ENCODE peak calls at places on chromosome 15, in six cellular contexts. One of them, this sample, is unnamed.

GRCh38 chr15:57388199-57388863 is 12.0 kb downstream of the CGNL1 start:
- DNase-seq in tibial nerve: peak
- DNase-seq in mesenchymal stem cell: no peak
- DNase-seq in breast epithelium: no peak
- DNase-seq in IMR-90: no peak
- DNase-seq in gastrocnemius medialis: no peak
- DNase-seq in this sample: no peak

GRCh38 chr15:90883971-90884718 is at the start of gene FES:
- DNase-seq in mesenchymal stem cell: peak
- DNase-seq in breast epithelium: no peak
- DNase-seq in gastrocnemius medialis: no peak
- DNase-seq in tibial nerve: peak
- DNase-seq in IMR-90: peak
- DNase-seq in this sample: no peak

GRCh38 chr15:62711691-62712454 is 330.7 kb upstream of the TPM1 start:
- DNase-seq in gastrocnemius medialis: no peak
- DNase-seq in tibial nerve: no peak
- DNase-seq in IMR-90: peak
- DNase-seq in breast epithelium: no peak
- DNase-seq in mesenchymal stem cell: peak
- DNase-seq in this sample: no peak

GRCh38 chr15:69613182-69613581 is 160.6 kb downstream of the RPLP1 start:
- DNase-seq in gastrocnemius medialis: no peak
- DNase-seq in mesenchymal stem cell: no peak
- DNase-seq in IMR-90: no peak
- DNase-seq in breast epithelium: no peak
- DNase-seq in tibial nerve: no peak
- DNase-seq in this sample: no peak

GRCh38 chr15:58458076-58458475 is 26.3 kb downstream of the LIPC start:
- DNase-seq in gastrocnemius medialis: no peak
- DNase-seq in breast epithelium: no peak
- DNase-seq in mesenchymal stem cell: peak
- DNase-seq in tibial nerve: no peak
- DNase-seq in IMR-90: no peak
- DNase-seq in this sample: peak

GRCh38 chr15:42130246-42130986 is 26.0 kb downstream of the PLA2G4F start:
- DNase-seq in gastrocnemius medialis: no peak
- DNase-seq in IMR-90: no peak
- DNase-seq in tibial nerve: no peak
- DNase-seq in mesenchymal stem cell: no peak
- DNase-seq in breast epithelium: no peak
- DNase-seq in this sample: no peak

GRCh38 chr15:68298882-68299381 is 21.4 kb downstream of the FEM1B start:
- DNase-seq in mesenchymal stem cell: peak
- DNase-seq in IMR-90: no peak
- DNase-seq in gastrocnemius medialis: no peak
- DNase-seq in breast epithelium: peak
- DNase-seq in tibial nerve: no peak
- DNase-seq in this sample: no peak

GRCh38 chr15:58212909-58213526 is 74.8 kb downstream of the AQP9 start:
- DNase-seq in IMR-90: peak
- DNase-seq in mesenchymal stem cell: no peak
- DNase-seq in tibial nerve: no peak
- DNase-seq in gastrocnemius medialis: no peak
- DNase-seq in breast epithelium: no peak
- DNase-seq in this sample: peak

GRCh38 chr15:51970981-51971352 is 611 bp downstream of the LEO1 start:
- DNase-seq in mesenchymal stem cell: no peak
- DNase-seq in gastrocnemius medialis: no peak
- DNase-seq in tibial nerve: no peak
- DNase-seq in IMR-90: no peak
- DNase-seq in breast epithelium: no peak
- DNase-seq in this sample: no peak

GRCh38 chr15:80207887-80208286 is 44.1 kb downstream of the CTXND1 start:
- DNase-seq in IMR-90: no peak
- DNase-seq in gastrocnemius medialis: no peak
- DNase-seq in breast epithelium: no peak
- DNase-seq in mesenchymal stem cell: no peak
- DNase-seq in tibial nerve: no peak
- DNase-seq in this sample: peak

GRCh38 chr15:76333720-76334437 is 2.7 kb upstream of the ISL2 start:
- DNase-seq in breast epithelium: no peak
- DNase-seq in gastrocnemius medialis: no peak
- DNase-seq in tibial nerve: no peak
- DNase-seq in IMR-90: no peak
- DNase-seq in mesenchymal stem cell: no peak
- DNase-seq in this sample: peak

GRCh38 chr15:43977072-43977884 is 150.5 kb downstream of the WDR76 start:
- DNase-seq in mesenchymal stem cell: no peak
- DNase-seq in breast epithelium: no peak
- DNase-seq in tibial nerve: no peak
- DNase-seq in IMR-90: no peak
- DNase-seq in gastrocnemius medialis: no peak
- DNase-seq in this sample: peak

GRCh38 chr15:57873564-57874209 is 167.2 kb downstream of the POLR2M start:
- DNase-seq in mesenchymal stem cell: peak
- DNase-seq in breast epithelium: no peak
- DNase-seq in gastrocnemius medialis: no peak
- DNase-seq in tibial nerve: no peak
- DNase-seq in IMR-90: peak
- DNase-seq in this sample: no peak

GRCh38 chr15:61762682-61763081 is 297.6 kb downstream of the VPS13C start:
- DNase-seq in IMR-90: no peak
- DNase-seq in mesenchymal stem cell: no peak
- DNase-seq in tibial nerve: no peak
- DNase-seq in gastrocnemius medialis: no peak
- DNase-seq in breast epithelium: no peak
- DNase-seq in this sample: no peak

GRCh38 chr15:42273900-42274692 is 863 bp upstream of the TMEM87A start:
- DNase-seq in breast epithelium: peak
- DNase-seq in gastrocnemius medialis: peak
- DNase-seq in mesenchymal stem cell: peak
- DNase-seq in tibial nerve: peak
- DNase-seq in IMR-90: peak
- DNase-seq in this sample: peak

GRCh38 chr15:67311751-67312150 is 57.2 kb downstream of the IQCH start:
- DNase-seq in mesenchymal stem cell: no peak
- DNase-seq in gastrocnemius medialis: no peak
- DNase-seq in IMR-90: no peak
- DNase-seq in breast epithelium: no peak
- DNase-seq in tibial nerve: no peak
- DNase-seq in this sample: no peak

GRCh38 chr15:94370197-94370987 is 139.0 kb downstream of the MCTP2 start:
- DNase-seq in mesenchymal stem cell: no peak
- DNase-seq in gastrocnemius medialis: no peak
- DNase-seq in IMR-90: no peak
- DNase-seq in breast epithelium: no peak
- DNase-seq in tibial nerve: no peak
- DNase-seq in this sample: no peak

GRCh38 chr15:39511000-39511914 is 69.6 kb upstream of the THBS1 start:
- DNase-seq in mesenchymal stem cell: peak
- DNase-seq in IMR-90: peak
- DNase-seq in gastrocnemius medialis: peak
- DNase-seq in breast epithelium: no peak
- DNase-seq in tibial nerve: no peak
- DNase-seq in this sample: no peak

GRCh38 chr15:66982250-66982649 is 83.2 kb upstream of the SMAD3 start:
- DNase-seq in mesenchymal stem cell: no peak
- DNase-seq in breast epithelium: no peak
- DNase-seq in IMR-90: no peak
- DNase-seq in tibial nerve: no peak
- DNase-seq in gastrocnemius medialis: no peak
- DNase-seq in this sample: no peak

GRCh38 chr15:56871867-56872266 is 46.6 kb upstream of the TCF12 start:
- DNase-seq in IMR-90: peak
- DNase-seq in gastrocnemius medialis: no peak
- DNase-seq in breast epithelium: no peak
- DNase-seq in tibial nerve: no peak
- DNase-seq in mesenchymal stem cell: peak
- DNase-seq in this sample: no peak

GRCh38 chr15:67190813-67191212 is 63.6 kb downstream of the AAGAB start:
- DNase-seq in gastrocnemius medialis: peak
- DNase-seq in breast epithelium: no peak
- DNase-seq in tibial nerve: no peak
- DNase-seq in IMR-90: peak
- DNase-seq in mesenchymal stem cell: no peak
- DNase-seq in this sample: no peak

GRCh38 chr15:87527416-87527815 is 729.1 kb downstream of the NTRK3 start:
- DNase-seq in gastrocnemius medialis: peak
- DNase-seq in tibial nerve: no peak
- DNase-seq in breast epithelium: peak
- DNase-seq in IMR-90: no peak
- DNase-seq in mesenchymal stem cell: no peak
- DNase-seq in this sample: no peak

GRCh38 chr15:31551323-31551722 is 224.7 kb downstream of the KLF13 start:
- DNase-seq in mesenchymal stem cell: no peak
- DNase-seq in breast epithelium: no peak
- DNase-seq in gastrocnemius medialis: no peak
- DNase-seq in IMR-90: no peak
- DNase-seq in tibial nerve: no peak
- DNase-seq in this sample: no peak

GRCh38 chr15:32657941-32658340 is 16.4 kb downstream of the SCG5 start:
- DNase-seq in mesenchymal stem cell: no peak
- DNase-seq in IMR-90: no peak
- DNase-seq in gastrocnemius medialis: no peak
- DNase-seq in breast epithelium: no peak
- DNase-seq in tibial nerve: no peak
- DNase-seq in this sample: no peak
- H3K4me3 ChIP-seq in mesenchymal stem cell: no peak
- H3K4me3 ChIP-seq in IMR-90: no peak
- H3K4me3 ChIP-seq in gastrocnemius medialis: no peak
- H3K4me3 ChIP-seq in breast epithelium: no peak
- H3K4me3 ChIP-seq in tibial nerve: no peak
- H3K4me3 ChIP-seq in this sample: no peak

GRCh38 chr15:74869726-74870407 is 3.3 kb downstream of the SCAMP2 start:
- DNase-seq in tibial nerve: peak
- DNase-seq in gastrocnemius medialis: peak
- DNase-seq in breast epithelium: peak
- DNase-seq in mesenchymal stem cell: peak
- DNase-seq in IMR-90: peak
- DNase-seq in this sample: no peak
- H3K4me3 ChIP-seq in tibial nerve: no peak
- H3K4me3 ChIP-seq in gastrocnemius medialis: no peak
- H3K4me3 ChIP-seq in breast epithelium: no peak
- H3K4me3 ChIP-seq in mesenchymal stem cell: no peak
- H3K4me3 ChIP-seq in IMR-90: no peak
- H3K4me3 ChIP-seq in this sample: no peak

GRCh38 chr15:92914103-92914499 is 14.0 kb downstream of the CHD2 start:
- DNase-seq in mesenchymal stem cell: no peak
- DNase-seq in gastrocnemius medialis: no peak
- DNase-seq in IMR-90: no peak
- DNase-seq in tibial nerve: no peak
- DNase-seq in breast epithelium: no peak
- DNase-seq in this sample: no peak
- H3K4me3 ChIP-seq in mesenchymal stem cell: peak
- H3K4me3 ChIP-seq in gastrocnemius medialis: no peak
- H3K4me3 ChIP-seq in IMR-90: no peak
- H3K4me3 ChIP-seq in tibial nerve: no peak
- H3K4me3 ChIP-seq in breast epithelium: no peak
- H3K4me3 ChIP-seq in this sample: no peak

GRCh38 chr15:99566157-99566900 is 545 bp downstream of the MEF2A start:
- DNase-seq in tibial nerve: no peak
- DNase-seq in IMR-90: no peak
- DNase-seq in gastrocnemius medialis: peak
- DNase-seq in breast epithelium: no peak
- DNase-seq in mesenchymal stem cell: peak
- DNase-seq in this sample: no peak

GRCh38 chr15:99565281-99566156 is at the start of gene MEF2A:
- DNase-seq in mesenchymal stem cell: peak
- DNase-seq in breast epithelium: peak
- DNase-seq in tibial nerve: peak
- DNase-seq in IMR-90: peak
- DNase-seq in gastrocnemius medialis: peak
- DNase-seq in this sample: peak

GRCh38 chr15:99562238-99562637 is 3.5 kb upstream of the MEF2A start:
- DNase-seq in IMR-90: no peak
- DNase-seq in gastrocnemius medialis: no peak
- DNase-seq in tibial nerve: no peak
- DNase-seq in breast epithelium: no peak
- DNase-seq in mesenchymal stem cell: no peak
- DNase-seq in this sample: no peak

GRCh38 chr15:99565031-99565280 is 828 bp upstream of the MEF2A start:
- DNase-seq in IMR-90: no peak
- DNase-seq in mesenchymal stem cell: no peak
- DNase-seq in gastrocnemius medialis: no peak
- DNase-seq in tibial nerve: no peak
- DNase-seq in breast epithelium: no peak
- DNase-seq in this sample: no peak

GRCh38 chr15:99564221-99565030 is 1.4 kb upstream of the MEF2A start:
- DNase-seq in breast epithelium: peak
- DNase-seq in mesenchymal stem cell: peak
- DNase-seq in tibial nerve: peak
- DNase-seq in IMR-90: peak
- DNase-seq in gastrocnemius medialis: peak
- DNase-seq in this sample: peak
- H3K4me3 ChIP-seq in breast epithelium: peak
- H3K4me3 ChIP-seq in mesenchymal stem cell: peak
- H3K4me3 ChIP-seq in tibial nerve: peak
- H3K4me3 ChIP-seq in IMR-90: peak
- H3K4me3 ChIP-seq in gastrocnemius medialis: peak
- H3K4me3 ChIP-seq in this sample: peak

GRCh38 chr15:37111427-37111717 is 11.0 kb upstream of the MEIS2 start:
- DNase-seq in tibial nerve: no peak
- DNase-seq in mesenchymal stem cell: no peak
- DNase-seq in IMR-90: no peak
- DNase-seq in gastrocnemius medialis: no peak
- DNase-seq in breast epithelium: no peak
- DNase-seq in this sample: no peak
- H3K4me3 ChIP-seq in tibial nerve: no peak
- H3K4me3 ChIP-seq in mesenchymal stem cell: peak
- H3K4me3 ChIP-seq in IMR-90: no peak
- H3K4me3 ChIP-seq in gastrocnemius medialis: no peak
- H3K4me3 ChIP-seq in breast epithelium: peak
- H3K4me3 ChIP-seq in this sample: no peak